ENCODE peak calls at places on chromosomes 5 and 9, in five cellular contexts. C is HepG2, K is H1, Y is GM12878, I is HCT116. S is an unnamed sample.

GRCh38 chr5:154421868-154422267 is 23.9 kb upstream of the SAP30L start:
- DNase-seq in C (peak; percentile 53), K (no peak), Y (no peak), I (peak; percentile 18), S (no peak)

GRCh38 chr5:154220625-154221024 is 30.1 kb downstream of the GALNT10 start:
- DNase-seq in C (no peak), K (no peak), Y (no peak), I (peak; percentile 51), S (no peak)

GRCh38 chr5:68344447-68345111 is 129.0 kb downstream of the PIK3R1 start:
- DNase-seq in C (no peak), K (no peak), Y (no peak), I (no peak), S (no peak)

GRCh38 chr9:125271081-125271480 is 9.5 kb downstream of the GAPVD1 start:
- DNase-seq in C (no peak), K (no peak), Y (no peak), I (no peak), S (no peak)

GRCh38 chr5:38601843-38602424 is 45.5 kb upstream of the LIFR start:
- DNase-seq in C (no peak), K (no peak), Y (no peak), I (peak; percentile 70), S (no peak)

GRCh38 chr5:142767925-142768324 is 2.3 kb upstream of the ARHGAP26 start:
- DNase-seq in C (no peak), K (no peak), Y (no peak), I (no peak), S (no peak)

GRCh38 chr9:73038613-73039012 is 85.8 kb upstream of the ALDH1A1 start:
- DNase-seq in C (no peak), K (no peak), Y (no peak), I (no peak), S (peak; percentile 32)

GRCh38 chr5:38023799-38024198 is 184.0 kb upstream of the GDNF start:
- DNase-seq in C (peak; percentile 12), K (no peak), Y (no peak), I (peak; percentile 10), S (no peak)

GRCh38 chr5:86918246-86918645 is 300.5 kb downstream of the COX7C start:
- DNase-seq in C (no peak), K (no peak), Y (no peak), I (no peak), S (no peak)

GRCh38 chr9:107316795-107317661 is 33.9 kb downstream of the RAD23B start:
- DNase-seq in C (peak; percentile 43), K (no peak), Y (no peak), I (no peak), S (no peak)

GRCh38 chr9:89606567-89607311 is 1.9 kb downstream of the GADD45G start:
- DNase-seq in C (no peak), K (no peak), Y (no peak), I (no peak), S (no peak)

GRCh38 chr9:132753593-132753880 is 83.3 kb downstream of the GTF3C4 start:
- DNase-seq in C (no peak), K (no peak), Y (no peak), I (no peak), S (no peak)

GRCh38 chr5:177113566-177114424 is 19.8 kb upstream of the NSD1 start:
- DNase-seq in C (peak; percentile 62), K (no peak), Y (peak; percentile 55), I (peak; percentile 55), S (no peak)

GRCh38 chr9:135244751-135245221 is 157.3 kb downstream of the OLFM1 start:
- DNase-seq in C (no peak), K (no peak), Y (no peak), I (no peak), S (no peak)

GRCh38 chr9:14670718-14671117 is 22.5 kb downstream of the ZDHHC21 start:
- DNase-seq in C (no peak), K (no peak), Y (no peak), I (no peak), S (no peak)
- TF ChIP-seq ZNF274 in C (no peak), K (no peak), Y (no peak), I (no peak), S (no peak)

GRCh38 chr5:56406221-56406620 is 173.1 kb upstream of the ANKRD55 start:
- DNase-seq in C (peak; percentile 28), K (no peak), Y (no peak), I (no peak), S (no peak)

GRCh38 chr5:56405536-56405935 is 172.4 kb upstream of the ANKRD55 start:
- DNase-seq in C (peak; percentile 7), K (no peak), Y (no peak), I (no peak), S (no peak)

GRCh38 chr5:56406838-56407237 is 173.7 kb upstream of the ANKRD55 start:
- DNase-seq in C (no peak), K (no peak), Y (no peak), I (no peak), S (no peak)

GRCh38 chr5:56402273-56403223 is 169.4 kb upstream of the ANKRD55 start:
- DNase-seq in C (no peak), K (no peak), Y (no peak), I (no peak), S (no peak)

GRCh38 chr5:56405116-56405515 is 172.0 kb upstream of the ANKRD55 start:
- DNase-seq in C (no peak), K (no peak), Y (no peak), I (no peak), S (no peak)
- TF ChIP-seq YY1 in C (no peak), K (no peak), Y (no peak), I (no peak), S (no peak)

DNA sequence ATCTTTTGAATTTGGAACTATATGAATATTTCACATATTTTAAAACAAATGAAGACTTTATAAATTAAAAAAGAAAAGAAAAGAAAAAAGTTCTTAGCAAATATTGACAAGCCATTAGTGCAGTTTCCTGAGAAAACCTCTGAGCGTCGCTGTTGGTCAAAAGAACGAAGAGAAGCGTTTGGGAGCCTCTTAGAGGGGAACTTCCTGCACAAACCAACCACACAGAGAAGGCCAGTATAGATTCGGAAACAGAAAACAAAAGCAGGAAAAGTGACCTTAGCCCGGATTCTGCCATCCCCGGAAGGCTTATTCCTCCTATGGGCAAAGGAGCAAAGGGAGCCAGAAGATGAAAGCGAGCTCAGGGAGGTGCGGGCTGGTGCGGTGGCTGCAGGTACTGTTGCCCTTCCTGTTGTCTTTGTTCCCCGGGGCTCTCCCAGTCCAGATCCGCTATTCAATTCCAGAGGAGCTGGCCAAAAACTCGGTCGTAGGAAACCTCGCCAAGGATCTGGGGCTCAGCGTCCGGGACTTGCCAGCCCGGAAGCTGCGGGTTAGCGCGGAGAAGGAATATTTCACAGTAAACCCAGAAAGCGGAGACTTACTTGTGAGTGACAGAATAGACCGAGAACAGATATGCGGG is at the start of gene PCDHGB2:
- DNase-seq in C (peak; percentile 48), K (no peak), Y (no peak), I (peak; percentile 40), S (no peak)
- H3K9me3 ChIP-seq in C (peaks cover 47% of the 10 kb centered on the region), K (peaks cover 40% of the 10 kb centered on the region), Y (peaks cover 6% of the 10 kb centered on the region), I (peaks cover 5% of the 10 kb centered on the region), S (peaks cover 44% of the 10 kb centered on the region)

DNA sequence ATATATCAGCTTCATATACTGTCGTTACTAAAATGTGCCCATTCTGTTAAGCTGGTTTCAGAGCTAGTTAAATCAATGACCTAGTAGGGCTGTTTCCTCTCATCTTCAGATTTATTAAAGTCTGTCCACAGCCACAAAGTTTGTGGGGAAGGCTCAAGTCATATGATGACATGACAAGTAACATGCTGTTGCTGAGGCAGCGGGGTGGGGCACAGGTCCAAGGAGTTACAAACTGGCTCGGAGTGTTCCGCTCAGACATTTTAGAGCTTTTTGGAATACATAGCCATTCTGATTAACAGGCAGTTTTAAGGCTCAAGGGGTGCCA is 2.7 kb upstream of the ANP32B start:
- DNase-seq in C (no peak), K (no peak), Y (no peak), I (no peak), S (no peak)
- TF ChIP-seq ZNF274 in C (no peak), K (no peak), Y (no peak), I (no peak), S (no peak)

GRCh38 chr5:168723037-168723436 is 143.9 kb upstream of the PANK3 start:
- DNase-seq in C (no peak), K (no peak), Y (no peak), I (no peak), S (no peak)
- TF ChIP-seq YY1 in C (no peak), K (no peak), Y (no peak), I (no peak), S (no peak)

S was measured in NT2/D1.